ENCODE peak calls at places on chromosome 13, in six cellular contexts. Z is ACHN; M is fibroblast of gingiva; D is head of caudate nucleus; W is SK-N-SH; G is stimulated activated CD4-positive, alpha-beta T cell treated with anti-CD3 and anti-CD28 coated beads, Interleukin-1b, Interleukin-23, amount 100 ng/mL, for 48 hours. X is an unnamed sample.

GRCh38 chr13:112014857-112015256 is 52.1 kb upstream of the SOX1 start:
- DNase-seq in Z (no peak), M (no peak), D (no peak), W (no peak), G (no peak), X (no peak)

GRCh38 chr13:90448466-90449037 is 898.9 kb upstream of the MIR17HG start:
- DNase-seq in Z (no peak), M (no peak), D (no peak), W (no peak), G (no peak), X (no peak)

GRCh38 chr13:33490461-33491327 is 205.1 kb upstream of the STARD13 start:
- DNase-seq in Z (no peak), M (peak), D (peak), W (no peak), G (no peak), X (no peak)

GRCh38 chr13:43445651-43446050 is 341.1 kb downstream of the ENOX1 start:
- DNase-seq in Z (no peak), M (no peak), D (no peak), W (no peak), G (no peak), X (no peak)

GRCh38 chr13:100440756-100441421 is 147.7 kb downstream of the GGACT start:
- DNase-seq in Z (peak), M (peak), D (no peak), W (no peak), G (no peak), X (no peak)

GRCh38 chr13:95569966-95570365 is 17.4 kb downstream of the CLDN10 start:
- DNase-seq in Z (no peak), M (no peak), D (no peak), W (no peak), G (no peak), X (no peak)

GRCh38 chr13:31790992-31791391 is 51.7 kb downstream of the RXFP2 start:
- DNase-seq in Z (no peak), M (no peak), D (no peak), W (no peak), G (no peak), X (no peak)

GRCh38 chr13:73677041-73677589 is 457.1 kb downstream of the KLF12 start:
- DNase-seq in Z (no peak), M (peak), D (no peak), W (no peak), G (no peak), X (no peak)

GRCh38 chr13:41565221-41565620 is 107.9 kb downstream of the RGCC start:
- DNase-seq in Z (peak), M (peak), D (no peak), W (no peak), G (no peak), X (no peak)

GRCh38 chr13:25046985-25047660 is 48.8 kb upstream of the PABPC3 start:
- DNase-seq in Z (peak), M (no peak), D (peak), W (peak), G (no peak), X (no peak)

GRCh38 chr13:32309812-32310706 is 5.1 kb downstream of the ZAR1L start:
- DNase-seq in Z (peak), M (peak), D (peak), W (peak), G (no peak), X (no peak)

GRCh38 chr13:45468676-45469075 is 3.9 kb downstream of the COG3 start:
- DNase-seq in Z (no peak), M (no peak), D (no peak), W (peak), G (no peak), X (no peak)

GRCh38 chr13:46983881-46984280 is 87.0 kb upstream of the HTR2A start:
- DNase-seq in Z (no peak), M (no peak), D (no peak), W (no peak), G (no peak), X (no peak)

GRCh38 chr13:112229992-112230872 is 145.9 kb upstream of the SPACA7 start:
- DNase-seq in Z (no peak), M (no peak), D (no peak), W (no peak), G (no peak), X (no peak)

GRCh38 chr13:43573361-43573740 is 213.4 kb downstream of the ENOX1 start:
- DNase-seq in Z (no peak), M (no peak), D (no peak), W (no peak), G (no peak), X (no peak)

GRCh38 chr13:51818771-51819511 is 15.0 kb upstream of the DHRS12 start:
- DNase-seq in Z (no peak), M (peak), D (no peak), W (no peak), G (peak), X (peak)

GRCh38 chr13:48233097-48233885 is at the start of gene ITM2B:
- DNase-seq in Z (peak), M (peak), D (peak), W (peak), G (peak), X (peak)

GRCh38 chr13:107466326-107466725 is 749.0 kb downstream of the LIG4 start:
- DNase-seq in Z (peak), M (no peak), D (no peak), W (no peak), G (no peak), X (no peak)

GRCh38 chr13:78601124-78601885 is 2.0 kb downstream of the POU4F1 start:
- DNase-seq in Z (no peak), M (no peak), D (no peak), W (peak), G (no peak), X (no peak)

GRCh38 chr13:106581268-106581667 is 13.3 kb upstream of the ARGLU1 start:
- DNase-seq in Z (no peak), M (no peak), D (no peak), W (no peak), G (no peak), X (no peak)

GRCh38 chr13:24865158-24865557 is 101.2 kb downstream of the RNF17 start:
- DNase-seq in Z (peak), M (peak), D (no peak), W (no peak), G (no peak), X (no peak)